ENCODE peak calls at places on chromosomes 12 and 14, in four cellular contexts. One of them, this sample, is unnamed.
A peak's percentile ranks its signal among the peaks of the same experiment; 100 is the strongest.

GRCh38 chr12:14849664-14850063 is 6.3 kb upstream of the ART4 start:
- DNase-seq in B cell: no peak
- DNase-seq in IMR-90: peak; percentile 36
- DNase-seq in cardiac muscle cell: peak; percentile 79
- DNase-seq in this sample: no peak

GRCh38 chr12:43309845-43310405 is 242.1 kb downstream of the ADAMTS20 start:
- DNase-seq in B cell: no peak
- DNase-seq in IMR-90: peak; percentile 99
- DNase-seq in cardiac muscle cell: no peak
- DNase-seq in this sample: no peak

GRCh38 chr12:132395908-132396305 is 66.5 kb upstream of the GALNT9 start:
- DNase-seq in B cell: no peak
- DNase-seq in IMR-90: no peak
- DNase-seq in cardiac muscle cell: no peak
- DNase-seq in this sample: no peak

GRCh38 chr12:45216297-45216982 is 545 bp downstream of the ANO6 start:
- DNase-seq in B cell: peak; percentile 58
- DNase-seq in IMR-90: peak; percentile 49
- DNase-seq in cardiac muscle cell: peak; percentile 57
- DNase-seq in this sample: peak; percentile 79

GRCh38 chr12:113808095-113808951 is 157.8 kb downstream of the RBM19 start:
- DNase-seq in B cell: no peak
- DNase-seq in IMR-90: peak; percentile 22
- DNase-seq in cardiac muscle cell: no peak
- DNase-seq in this sample: no peak

GRCh38 chr14:41873379-41874034 is 266.8 kb downstream of the LRFN5 start:
- DNase-seq in B cell: no peak
- DNase-seq in IMR-90: peak; percentile 71
- DNase-seq in cardiac muscle cell: peak; percentile 76
- DNase-seq in this sample: no peak

GRCh38 chr12:74431821-74432220 is 105.8 kb upstream of the ATXN7L3B start:
- DNase-seq in B cell: no peak
- DNase-seq in IMR-90: no peak
- DNase-seq in cardiac muscle cell: no peak
- DNase-seq in this sample: no peak

GRCh38 chr12:9925746-9926393 is 6.3 kb downstream of the CLEC2A start:
- DNase-seq in B cell: peak; percentile 52
- DNase-seq in IMR-90: peak; percentile 41
- DNase-seq in cardiac muscle cell: peak; percentile 62
- DNase-seq in this sample: no peak

GRCh38 chr14:67429651-67430205 is 17.8 kb upstream of the PLEK2 start:
- DNase-seq in B cell: no peak
- DNase-seq in IMR-90: no peak
- DNase-seq in cardiac muscle cell: no peak
- DNase-seq in this sample: no peak

GRCh38 chr12:8644345-8645248 is 18.0 kb downstream of the MFAP5 start:
- DNase-seq in B cell: peak; percentile 12
- DNase-seq in IMR-90: no peak
- DNase-seq in cardiac muscle cell: peak; percentile 6
- DNase-seq in this sample: no peak

GRCh38 chr14:64721391-64721791 is 17.2 kb downstream of the PLEKHG3 start:
- DNase-seq in B cell: no peak
- DNase-seq in IMR-90: peak; percentile 37
- DNase-seq in cardiac muscle cell: peak; percentile 49
- DNase-seq in this sample: no peak

DNA sequence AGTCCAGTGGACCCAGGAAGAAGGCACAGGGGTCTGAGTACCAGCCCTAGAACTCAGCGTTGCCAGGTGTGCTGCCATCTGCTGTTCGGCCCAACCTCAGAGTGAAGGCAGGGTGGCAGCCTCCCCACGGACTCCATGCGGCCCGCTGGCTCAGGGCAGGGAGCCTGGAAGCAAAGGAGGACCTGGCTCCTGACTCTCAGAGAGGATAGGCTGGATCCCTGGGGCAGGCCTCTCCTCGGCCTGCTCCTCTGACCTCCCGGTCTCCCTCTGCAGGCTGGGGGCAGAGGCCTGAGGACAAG is 10.1 kb downstream of the MCRS1 start:
- DNase-seq in B cell: no peak
- DNase-seq in IMR-90: no peak
- DNase-seq in cardiac muscle cell: no peak
- DNase-seq in this sample: no peak
- TF ChIP-seq CTCF in B cell: no peak
- TF ChIP-seq CTCF in IMR-90: peak; percentile 13
- TF ChIP-seq CTCF in cardiac muscle cell: peak; percentile 15
- TF ChIP-seq CTCF in this sample: no peak

GRCh38 chr12:103812789-103813188 is 28.2 kb downstream of the NT5DC3 start:
- DNase-seq in B cell: no peak
- DNase-seq in IMR-90: no peak
- DNase-seq in cardiac muscle cell: no peak
- DNase-seq in this sample: no peak
- TF ChIP-seq CTCF in B cell: no peak
- TF ChIP-seq CTCF in IMR-90: no peak
- TF ChIP-seq CTCF in cardiac muscle cell: no peak
- TF ChIP-seq CTCF in this sample: peak; percentile 26

GRCh38 chr12:68158427-68158826 is 1.1 kb downstream of the IFNG start:
- DNase-seq in B cell: peak; percentile 27
- DNase-seq in IMR-90: no peak
- DNase-seq in cardiac muscle cell: peak; percentile 8
- DNase-seq in this sample: no peak
- TF ChIP-seq CTCF in B cell: peak; percentile 43
- TF ChIP-seq CTCF in IMR-90: peak; percentile 43
- TF ChIP-seq CTCF in cardiac muscle cell: peak; percentile 33
- TF ChIP-seq CTCF in this sample: peak; percentile 68

GRCh38 chr14:74571901-74572828 is 39.9 kb downstream of the LTBP2 start:
- DNase-seq in B cell: no peak
- DNase-seq in IMR-90: peak; percentile 100
- DNase-seq in cardiac muscle cell: peak; percentile 98
- DNase-seq in this sample: no peak

GRCh38 chr14:74572829-74573360 is 39.1 kb downstream of the LTBP2 start:
- DNase-seq in B cell: no peak
- DNase-seq in IMR-90: peak; percentile 65
- DNase-seq in cardiac muscle cell: no peak
- DNase-seq in this sample: no peak

GRCh38 chr14:74574092-74574438 is 38.0 kb downstream of the LTBP2 start:
- DNase-seq in B cell: no peak
- DNase-seq in IMR-90: no peak
- DNase-seq in cardiac muscle cell: no peak
- DNase-seq in this sample: no peak

GRCh38 chr14:74574706-74575105 is 37.3 kb downstream of the LTBP2 start:
- DNase-seq in B cell: no peak
- DNase-seq in IMR-90: peak; percentile 21
- DNase-seq in cardiac muscle cell: no peak
- DNase-seq in this sample: no peak

GRCh38 chr14:74573421-74574091 is 38.5 kb downstream of the LTBP2 start:
- DNase-seq in B cell: no peak
- DNase-seq in IMR-90: no peak
- DNase-seq in cardiac muscle cell: no peak
- DNase-seq in this sample: no peak
- TF ChIP-seq CTCF in B cell: no peak
- TF ChIP-seq CTCF in IMR-90: no peak
- TF ChIP-seq CTCF in cardiac muscle cell: no peak
- TF ChIP-seq CTCF in this sample: no peak

GRCh38 chr14:39428118-39428517 is 4.1 kb downstream of the FBXO33 start:
- DNase-seq in B cell: no peak
- DNase-seq in IMR-90: no peak
- DNase-seq in cardiac muscle cell: no peak
- DNase-seq in this sample: no peak
- TF ChIP-seq CTCF in B cell: no peak
- TF ChIP-seq CTCF in IMR-90: no peak
- TF ChIP-seq CTCF in cardiac muscle cell: no peak
- TF ChIP-seq CTCF in this sample: no peak

This sample was measured in glutamatergic neuron.